ENCODE peak calls at places on chromosomes 2 and 18, in four cellular contexts. One of them, this sample, is unnamed.
A peak's percentile ranks its signal among the peaks of the same experiment; 100 is the strongest.

GRCh38 chr2:149765636-149766035 is 178.1 kb upstream of the MMADHC start:
- DNase-seq in tibial artery: no peak
- DNase-seq in NCI-H1092 treated with DMSO at 0.1 percent for 48 hours: no peak
- DNase-seq in cardiac muscle cell: no peak
- DNase-seq in this sample: no peak

GRCh38 chr2:46942143-46942526 is 26.5 kb upstream of the MCFD2 start:
- DNase-seq in tibial artery: peak; percentile 78
- DNase-seq in NCI-H1092 treated with DMSO at 0.1 percent for 48 hours: no peak
- DNase-seq in cardiac muscle cell: peak; percentile 12
- DNase-seq in this sample: no peak

GRCh38 chr2:173075781-173076556 is at the start of gene MAP3K20:
- DNase-seq in tibial artery: peak; percentile 91
- DNase-seq in NCI-H1092 treated with DMSO at 0.1 percent for 48 hours: peak; percentile 51
- DNase-seq in cardiac muscle cell: peak; percentile 78
- DNase-seq in this sample: peak; percentile 44

GRCh38 chr2:84886791-84887190 is 5.9 kb upstream of the TRABD2A start:
- DNase-seq in tibial artery: no peak
- DNase-seq in NCI-H1092 treated with DMSO at 0.1 percent for 48 hours: no peak
- DNase-seq in cardiac muscle cell: no peak
- DNase-seq in this sample: no peak

GRCh38 chr2:20672191-20672951 is 5.4 kb downstream of the GDF7 start:
- DNase-seq in tibial artery: no peak
- DNase-seq in NCI-H1092 treated with DMSO at 0.1 percent for 48 hours: no peak
- DNase-seq in cardiac muscle cell: no peak
- DNase-seq in this sample: no peak

GRCh38 chr18:77702686-77703085 is 453.0 kb downstream of the GALR1 start:
- DNase-seq in tibial artery: no peak
- DNase-seq in NCI-H1092 treated with DMSO at 0.1 percent for 48 hours: peak; percentile 77
- DNase-seq in cardiac muscle cell: peak; percentile 12
- DNase-seq in this sample: no peak

GRCh38 chr2:181275643-181276070 is 181.5 kb upstream of the ITGA4 start:
- DNase-seq in tibial artery: no peak
- DNase-seq in NCI-H1092 treated with DMSO at 0.1 percent for 48 hours: no peak
- DNase-seq in cardiac muscle cell: no peak
- DNase-seq in this sample: no peak

GRCh38 chr18:36465970-36466369 is 168.5 kb downstream of the FHOD3 start:
- DNase-seq in tibial artery: no peak
- DNase-seq in NCI-H1092 treated with DMSO at 0.1 percent for 48 hours: no peak
- DNase-seq in cardiac muscle cell: no peak
- DNase-seq in this sample: no peak

GRCh38 chr2:70871398-70872211 is 36.0 kb upstream of the CD207 start:
- DNase-seq in tibial artery: peak; percentile 86
- DNase-seq in NCI-H1092 treated with DMSO at 0.1 percent for 48 hours: peak; percentile 64
- DNase-seq in cardiac muscle cell: peak; percentile 83
- DNase-seq in this sample: peak; percentile 88

GRCh38 chr2:15355386-15355785 is 205.7 kb downstream of the NBAS start:
- DNase-seq in tibial artery: no peak
- DNase-seq in NCI-H1092 treated with DMSO at 0.1 percent for 48 hours: no peak
- DNase-seq in cardiac muscle cell: no peak
- DNase-seq in this sample: no peak

GRCh38 chr2:151237422-151238012 is 24.1 kb downstream of the RBM43 start:
- DNase-seq in tibial artery: no peak
- DNase-seq in NCI-H1092 treated with DMSO at 0.1 percent for 48 hours: no peak
- DNase-seq in cardiac muscle cell: no peak
- DNase-seq in this sample: no peak

GRCh38 chr2:105517814-105518705 is 119.2 kb upstream of the FHL2 start:
- DNase-seq in tibial artery: peak; percentile 91
- DNase-seq in NCI-H1092 treated with DMSO at 0.1 percent for 48 hours: peak; percentile 59
- DNase-seq in cardiac muscle cell: peak; percentile 82
- DNase-seq in this sample: no peak

GRCh38 chr2:74763962-74764428 is 69.9 kb upstream of the HK2 start:
- DNase-seq in tibial artery: no peak
- DNase-seq in NCI-H1092 treated with DMSO at 0.1 percent for 48 hours: no peak
- DNase-seq in cardiac muscle cell: peak; percentile 70
- DNase-seq in this sample: no peak

GRCh38 chr2:11407413-11407812 is 58.5 kb downstream of the E2F6 start:
- DNase-seq in tibial artery: no peak
- DNase-seq in NCI-H1092 treated with DMSO at 0.1 percent for 48 hours: no peak
- DNase-seq in cardiac muscle cell: no peak
- DNase-seq in this sample: no peak

GRCh38 chr18:63206433-63207153 is 113.0 kb downstream of the BCL2 start:
- DNase-seq in tibial artery: no peak
- DNase-seq in NCI-H1092 treated with DMSO at 0.1 percent for 48 hours: peak; percentile 15
- DNase-seq in cardiac muscle cell: no peak
- DNase-seq in this sample: no peak

This sample was measured in progenitor cell of endocrine pancreas.